ENCODE peak calls at places on chromosomes 16 and 17, in six cellular contexts. B, K, S, U, L and N are unnamed samples.

GRCh38 chr16:78461496-78461938 is 362.1 kb downstream of the WWOX start:
- DNase-seq in L (no peak), S (no peak), K (no peak), U (no peak), B (no peak), N (no peak)

GRCh38 chr17:59496178-59496577 is 69.2 kb upstream of the DHX40 start:
- DNase-seq in L (no peak), B (no peak), U (no peak), K (no peak), S (no peak), N (no peak)

GRCh38 chr16:89633064-89633631 is 19.7 kb downstream of the DPEP1 start:
- DNase-seq in B (peak), K (no peak), U (peak), S (peak), L (no peak), N (no peak)

GRCh38 chr16:11783319-11784047 is 13.6 kb downstream of the ZC3H7A start:
- DNase-seq in L (no peak), S (no peak), K (no peak), U (no peak), B (peak), N (peak)

GRCh38 chr17:42347198-42347597 is 41.0 kb downstream of the STAT3 start:
- DNase-seq in U (no peak), B (peak), S (peak), K (no peak), L (no peak), N (peak)

GRCh38 chr17:66975614-66976378 is 11.3 kb downstream of the CACNG4 start:
- DNase-seq in L (no peak), B (no peak), U (no peak), K (no peak), S (peak), N (no peak)

GRCh38 chr17:231191-231965 is 49.9 kb upstream of the DOC2B start:
- DNase-seq in U (no peak), B (no peak), L (peak), K (peak), S (no peak), N (no peak)

GRCh38 chr16:69522732-69523404 is 42.9 kb upstream of the NFAT5 start:
- DNase-seq in B (no peak), K (peak), L (no peak), U (no peak), S (peak), N (peak)

GRCh38 chr17:12510535-12510934 is 155.2 kb upstream of the MYOCD start:
- DNase-seq in U (no peak), L (no peak), S (no peak), B (peak), K (no peak), N (no peak)

GRCh38 chr16:22370038-22370541 is 4.3 kb downstream of the CDR2 start:
- DNase-seq in U (no peak), K (no peak), L (no peak), B (peak), S (no peak), N (peak)

GRCh38 chr17:55820675-55821074 is 69.8 kb downstream of the PCTP start:
- DNase-seq in B (no peak), L (no peak), U (no peak), K (no peak), S (no peak), N (no peak)

GRCh38 chr17:72219136-72219823 is 98.5 kb downstream of the SOX9 start:
- DNase-seq in L (no peak), S (no peak), B (no peak), K (no peak), U (no peak), N (no peak)

GRCh38 chr17:71342726-71343125 is 778.1 kb upstream of the SOX9 start:
- DNase-seq in K (no peak), S (no peak), B (no peak), L (no peak), U (peak), N (no peak)

GRCh38 chr17:43791589-43791988 is 11.4 kb downstream of the CFAP97D1 start:
- DNase-seq in S (peak), B (peak), L (no peak), K (no peak), U (peak), N (no peak)

GRCh38 chr16:66366433-66367299 is at the start of gene CDH5:
- DNase-seq in U (no peak), K (peak), S (no peak), L (peak), B (no peak), N (no peak)

GRCh38 chr16:50261707-50262235 is 4.6 kb upstream of the ADCY7 start:
- DNase-seq in U (no peak), K (peak), S (no peak), B (no peak), L (no peak), N (peak)

GRCh38 chr17:2755941-2756724 is 6.7 kb upstream of the CCDC92B start:
- DNase-seq in K (no peak), B (no peak), U (no peak), L (peak), S (no peak), N (no peak)

GRCh38 chr17:60577147-60577925 is 22.7 kb upstream of the PPM1D start:
- DNase-seq in U (no peak), S (no peak), L (no peak), K (peak), B (peak), N (peak)

GRCh38 chr17:74153821-74154430 is 49.6 kb upstream of the RPL38 start:
- DNase-seq in B (no peak), L (no peak), K (no peak), S (no peak), U (no peak), N (no peak)

GRCh38 chr17:45575126-45575885 is 84.8 kb upstream of the PLEKHM1 start:
- DNase-seq in B (no peak), S (no peak), K (no peak), U (no peak), L (no peak), N (no peak)

GRCh38 chr16:31033709-31034492 is 543 bp downstream of the STX4 start:
- DNase-seq in K (peak), L (peak), S (peak), B (peak), U (peak), N (peak)
- TF ChIP-seq POLR2A in K (no peak), L (peak), S (no peak), B (peak), U (peak), N (peak)

DNA sequence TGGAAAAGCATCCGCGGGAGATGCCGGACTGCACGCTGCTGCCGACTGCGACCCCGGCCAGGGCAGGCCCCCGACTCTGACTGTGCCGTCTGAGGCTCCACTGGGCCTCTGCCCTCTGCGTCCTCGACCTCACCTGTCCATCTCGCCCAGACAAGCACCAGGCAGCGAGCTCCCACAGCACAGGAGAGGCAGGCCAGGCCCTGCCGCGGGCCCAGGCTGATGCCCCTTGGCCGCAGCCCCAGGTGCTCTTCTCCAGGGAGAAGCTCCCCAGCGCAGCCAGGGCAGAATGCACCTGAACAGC is 98.1 kb upstream of the DNAH17 start:
- DNase-seq in B (no peak), L (no peak), K (no peak), U (no peak), S (no peak), N (no peak)
- TF ChIP-seq POLR2A in B (no peak), L (no peak), K (no peak), U (no peak), S (no peak), N (no peak)

DNA sequence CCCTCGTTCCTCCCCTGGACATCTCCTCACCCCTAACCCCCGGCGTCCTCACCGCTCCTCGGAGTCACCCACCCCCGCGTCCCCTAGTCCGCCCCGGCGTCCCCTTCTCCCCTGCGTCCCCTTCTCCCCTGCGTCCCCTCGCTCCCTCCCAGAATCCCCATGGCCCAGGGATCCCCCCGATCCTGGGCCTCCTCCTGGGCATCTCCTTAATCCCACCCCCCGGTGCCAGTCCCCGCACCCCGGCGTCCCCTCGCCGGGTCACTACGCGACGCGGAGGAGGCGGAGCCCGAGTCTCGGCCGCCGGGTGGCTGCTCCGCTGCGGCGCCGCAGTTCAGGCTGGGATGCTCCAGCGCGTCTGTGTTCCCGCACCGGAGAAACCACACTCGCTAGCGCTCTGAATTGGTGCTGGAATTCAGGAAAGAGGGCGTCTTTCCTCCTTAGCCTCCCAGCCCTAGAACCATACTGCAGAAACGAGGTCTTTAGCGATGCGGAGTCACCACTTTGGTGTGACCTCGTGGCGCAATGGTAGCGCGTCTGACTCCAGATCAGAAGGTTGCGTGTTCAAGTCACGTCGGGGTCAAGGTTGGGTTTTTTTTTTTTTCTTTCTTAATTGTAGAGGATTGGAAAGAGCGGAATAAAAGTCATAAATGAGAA is 25.9 kb upstream of the SLC47A1 start:
- DNase-seq in K (peak), S (peak), U (peak), B (peak), L (peak), N (peak)
- TF ChIP-seq POLR2A in K (no peak), S (no peak), U (peak), B (no peak), L (peak), N (no peak)

GRCh38 chr17:17843096-17843495 is 6.3 kb upstream of the SREBF1 start:
- DNase-seq in L (no peak), B (no peak), K (no peak), S (no peak), U (no peak), N (no peak)

GRCh38 chr17:17842111-17842876 is 5.5 kb upstream of the SREBF1 start:
- DNase-seq in L (no peak), S (no peak), K (no peak), B (no peak), U (no peak), N (peak)

GRCh38 chr17:17840751-17841591 is 4.2 kb upstream of the SREBF1 start:
- DNase-seq in L (no peak), U (no peak), S (no peak), K (no peak), B (peak), N (peak)

GRCh38 chr17:17839792-17840707 is 3.3 kb upstream of the SREBF1 start:
- DNase-seq in B (peak), L (peak), K (peak), S (peak), U (peak), N (peak)

GRCh38 chr17:17841620-17842025 is 4.8 kb upstream of the SREBF1 start:
- DNase-seq in B (no peak), L (no peak), S (no peak), U (no peak), K (no peak), N (peak)
- TF ChIP-seq POLR2A in B (no peak), L (no peak), S (no peak), U (no peak), K (no peak), N (no peak)

GRCh38 chr16:30957456-30958163 is at the start of gene SETD1A:
- DNase-seq in U (peak), K (peak), S (peak), B (peak), L (peak), N (peak)
- TF ChIP-seq POLR2A in U (peak), K (no peak), S (no peak), B (no peak), L (peak), N (peak)

GRCh38 chr16:85171809-85172464 is 59.7 kb upstream of the CIBAR2 start:
- DNase-seq in B (no peak), L (peak), K (no peak), S (no peak), U (no peak), N (no peak)
- TF ChIP-seq POLR2A in B (peak), L (no peak), K (no peak), S (no peak), U (no peak), N (no peak)